ENCODE peak calls at places on chromosomes 12 and 14, in six cellular contexts. G is activated gamma-delta T cell treated with Interleukin-2 at 50 U/mL for 16 hours, J is ELR, V is epithelial cell of esophagus, M is kidney tubule cell, Y is iPS-NIHi11. T is an unnamed sample.

GRCh38 chr12:85277900-85278597 is 2.0 kb upstream of the ALX1 start:
- DNase-seq in M (no peak), V (no peak), J (no peak), Y (peak; percentile 14), G (no peak), T (no peak)

GRCh38 chr14:72543325-72543724 is 350.6 kb downstream of the DPF3 start:
- DNase-seq in G (no peak), V (no peak), M (no peak), Y (no peak), J (no peak), T (no peak)

GRCh38 chr12:25151476-25151875 is 43.5 kb downstream of the DNAI7 start:
- DNase-seq in J (peak; percentile 96), G (no peak), V (peak; percentile 92), M (peak; percentile 92), Y (peak; percentile 24), T (peak; percentile 51)

GRCh38 chr14:102544745-102545460 is 35.3 kb upstream of the ANKRD9 start:
- DNase-seq in V (no peak), J (no peak), G (no peak), M (no peak), Y (no peak), T (no peak)

GRCh38 chr12:70849265-70849960 is 71.1 kb downstream of the PTPRR start:
- DNase-seq in M (peak; percentile 35), Y (peak; percentile 40), J (peak; percentile 24), G (no peak), V (peak; percentile 36), T (peak; percentile 61)

GRCh38 chr12:54251667-54252284 is 28.1 kb downstream of the CBX5 start:
- DNase-seq in V (peak; percentile 57), J (peak; percentile 77), M (peak; percentile 55), G (no peak), Y (peak; percentile 64), T (peak; percentile 65)

GRCh38 chr12:122422769-122423257 is 344 bp upstream of the CLIP1 start:
- DNase-seq in G (peak; percentile 9), J (peak; percentile 81), M (peak; percentile 76), Y (no peak), V (peak; percentile 82), T (peak; percentile 77)

GRCh38 chr12:54744590-54744989 is 96.4 kb upstream of the DCD start:
- DNase-seq in G (no peak), J (no peak), M (no peak), Y (no peak), V (no peak), T (no peak)

GRCh38 chr12:86379337-86379736 is 123.1 kb upstream of the MGAT4C start:
- DNase-seq in V (no peak), Y (no peak), M (no peak), G (no peak), J (no peak), T (peak; percentile 26)

GRCh38 chr14:51701956-51702355 is 50.2 kb downstream of the FRMD6 start:
- DNase-seq in V (no peak), Y (no peak), M (no peak), G (no peak), J (no peak), T (no peak)

GRCh38 chr14:92122351-92122677 is 545 bp downstream of the CPSF2 start:
- DNase-seq in M (peak; percentile 36), J (peak; percentile 55), Y (peak; percentile 43), V (no peak), G (no peak), T (peak; percentile 7)

GRCh38 chr12:63047146-63047545 is 103.9 kb downstream of the AVPR1A start:
- DNase-seq in G (no peak), V (no peak), Y (no peak), J (no peak), M (no peak), T (no peak)

GRCh38 chr12:106305376-106305775 is 2.8 kb downstream of the TCP11L2 start:
- DNase-seq in G (no peak), M (peak; percentile 26), V (peak; percentile 65), Y (no peak), J (no peak), T (no peak)

GRCh38 chr12:12811343-12811742 is 1.8 kb upstream of the DDX47 start:
- DNase-seq in J (no peak), G (no peak), V (no peak), M (no peak), Y (no peak), T (no peak)

GRCh38 chr12:105912911-105913514 is 225.7 kb downstream of the NUAK1 start:
- DNase-seq in J (no peak), M (no peak), G (no peak), Y (no peak), V (no peak), T (no peak)

GRCh38 chr12:55188974-55189556 is 31.8 kb upstream of the OR10A7 start:
- DNase-seq in M (peak; percentile 78), G (peak; percentile 26), J (peak; percentile 77), Y (peak; percentile 69), V (peak; percentile 85), T (peak; percentile 89)

GRCh38 chr12:109982211-109982610 is 14.0 kb downstream of the GIT2 start:
- DNase-seq in M (no peak), Y (no peak), J (no peak), V (no peak), G (no peak), T (no peak)

GRCh38 chr12:100858658-100859057 is 64.1 kb downstream of the ANO4 start:
- DNase-seq in M (no peak), J (no peak), G (no peak), V (peak; percentile 57), Y (no peak), T (no peak)

GRCh38 chr14:103679351-103679750 is 35.9 kb downstream of the XRCC3 start:
- DNase-seq in G (peak; percentile 20), Y (peak; percentile 78), V (no peak), M (peak; percentile 12), J (peak; percentile 52), T (peak; percentile 23)

GRCh38 chr12:127957001-127957660 is 309.8 kb upstream of the TMEM132C start:
- DNase-seq in V (no peak), M (no peak), J (peak; percentile 48), G (no peak), Y (no peak), T (peak; percentile 87)

GRCh38 chr12:59780605-59781135 is 184.8 kb downstream of the SLC16A7 start:
- DNase-seq in Y (peak; percentile 35), M (peak; percentile 41), G (no peak), V (peak; percentile 61), J (peak; percentile 59), T (peak; percentile 51)

GRCh38 chr12:2389079-2389790 is 336.4 kb downstream of the CACNA1C start:
- DNase-seq in J (no peak), G (no peak), M (no peak), V (no peak), Y (no peak), T (no peak)

GRCh38 chr12:61365001-61365400 is 895.2 kb upstream of the USP15 start:
- DNase-seq in M (no peak), G (no peak), Y (no peak), V (no peak), J (no peak), T (no peak)

GRCh38 chr14:73764881-73765280 is 50.7 kb upstream of the PNMA1 start:
- DNase-seq in G (no peak), M (peak; percentile 91), Y (no peak), J (no peak), V (no peak), T (no peak)

GRCh38 chr12:47903151-47903611 is 1.6 kb downstream of the VDR start:
- DNase-seq in G (no peak), V (peak; percentile 64), M (peak; percentile 63), J (peak; percentile 61), Y (no peak), T (peak; percentile 60)

GRCh38 chr12:20370001-20370381 is 1.7 kb downstream of the PDE3A start:
- DNase-seq in J (no peak), V (no peak), Y (peak; percentile 35), M (no peak), G (no peak), T (no peak)

GRCh38 chr14:103503296-103503695 is 19.3 kb downstream of the CKB start:
- DNase-seq in V (no peak), G (no peak), J (no peak), M (no peak), Y (no peak), T (no peak)

GRCh38 chr12:30438526-30439120 is 257.0 kb downstream of the IPO8 start:
- DNase-seq in Y (no peak), V (no peak), J (no peak), G (no peak), M (no peak), T (no peak)

GRCh38 chr14:21036746-21037145 is 2.1 kb upstream of the RNASE13 start:
- DNase-seq in M (peak; percentile 87), V (peak; percentile 35), Y (no peak), J (no peak), G (no peak), T (peak; percentile 32)

GRCh38 chr12:64160021-64160717 is 61.9 kb downstream of the KICS2 start:
- DNase-seq in V (peak; percentile 49), M (no peak), J (peak; percentile 39), G (no peak), Y (no peak), T (peak; percentile 60)

GRCh38 chr14:70919774-70920173 is 12.5 kb downstream of the PCNX1 start:
- DNase-seq in G (no peak), Y (no peak), J (peak; percentile 69), M (peak; percentile 38), V (peak; percentile 56), T (peak; percentile 19)

GRCh38 chr12:49188916-49189367 is at the start of gene TUBA1A:
- DNase-seq in J (peak; percentile 99), G (peak; percentile 95), V (peak; percentile 94), M (peak; percentile 99), Y (peak; percentile 94), T (peak; percentile 72)

GRCh38 chr14:62015945-62016344 is 253.7 kb downstream of the SNAPC1 start:
- DNase-seq in Y (no peak), G (no peak), J (no peak), M (peak; percentile 69), V (peak; percentile 71), T (peak; percentile 35)

GRCh38 chr12:75672212-75672611 is 160.8 kb upstream of the KRR1 start:
- DNase-seq in Y (no peak), J (no peak), M (no peak), V (no peak), G (no peak), T (no peak)

GRCh38 chr14:88825078-88825458 is 617 bp downstream of the TTC8 start:
- DNase-seq in V (peak; percentile 16), J (peak; percentile 52), M (no peak), G (no peak), Y (no peak), T (no peak)